ENCODE peak calls at places on chromosomes 1 and 21, in ten cellular contexts. G is DND-41; I is OCI-LY7; E is adrenal gland; D is fibroblast of lung; Z is CD4-positive, alpha-beta T cell; B is AG09319; R is progenitor cell of endocrine pancreas; J is pancreas; V is stomach. U is an unnamed sample.

GRCh38 chr1:206952182-206952581 is 5.9 kb upstream of the PIGR start:
- DNase-seq in Z (no peak), V (peak; percentile 43), I (no peak), D (no peak), E (no peak), G (no peak), R (no peak), B (no peak), J (no peak), U (no peak)

GRCh38 chr1:224333309-224333926 is 3.4 kb upstream of the NVL start:
- DNase-seq in I (peak; percentile 84), G (peak; percentile 40), Z (no peak), J (no peak), D (peak; percentile 79), E (no peak), V (no peak), R (no peak), B (no peak), U (peak; percentile 50)

GRCh38 chr1:205453466-205453865 is 2.4 kb downstream of the BLACAT1 start:
- DNase-seq in V (no peak), Z (no peak), D (no peak), I (no peak), G (no peak), E (no peak), B (no peak), J (no peak), R (no peak), U (no peak)

GRCh38 chr21:23384679-23385078 is 2222.6 kb downstream of the MRPL39 start:
- DNase-seq in V (no peak), E (no peak), Z (no peak), D (no peak), B (no peak), I (no peak), R (no peak), J (no peak), G (no peak), U (no peak)

GRCh38 chr1:63575340-63575826 is 17.8 kb upstream of the PGM1 start:
- DNase-seq in E (no peak), I (peak; percentile 41), Z (no peak), B (no peak), R (no peak), G (no peak), D (peak; percentile 59), V (no peak), J (no peak), U (no peak)

GRCh38 chr1:172658871-172659453 is at the start of gene FASLG:
- DNase-seq in R (no peak), B (no peak), I (no peak), V (no peak), J (no peak), D (no peak), Z (no peak), G (no peak), E (no peak), U (no peak)

GRCh38 chr21:18499761-18500376 is 96.3 kb upstream of the TMPRSS15 start:
- DNase-seq in B (no peak), J (no peak), R (peak; percentile 37), I (peak; percentile 67), E (peak; percentile 43), D (peak; percentile 52), Z (no peak), G (peak; percentile 53), V (peak; percentile 40), U (no peak)

GRCh38 chr1:10309240-10310011 is 89.4 kb upstream of the PGD start:
- DNase-seq in G (no peak), D (no peak), V (no peak), Z (no peak), R (no peak), B (no peak), J (no peak), E (no peak), I (no peak), U (no peak)

GRCh38 chr1:15152318-15153183 is 996 bp upstream of the TMEM51 start:
- DNase-seq in V (peak; percentile 92), J (peak; percentile 95), Z (no peak), I (no peak), B (peak; percentile 67), G (no peak), R (peak; percentile 63), E (peak; percentile 94), D (peak; percentile 91), U (peak; percentile 55)

DNA sequence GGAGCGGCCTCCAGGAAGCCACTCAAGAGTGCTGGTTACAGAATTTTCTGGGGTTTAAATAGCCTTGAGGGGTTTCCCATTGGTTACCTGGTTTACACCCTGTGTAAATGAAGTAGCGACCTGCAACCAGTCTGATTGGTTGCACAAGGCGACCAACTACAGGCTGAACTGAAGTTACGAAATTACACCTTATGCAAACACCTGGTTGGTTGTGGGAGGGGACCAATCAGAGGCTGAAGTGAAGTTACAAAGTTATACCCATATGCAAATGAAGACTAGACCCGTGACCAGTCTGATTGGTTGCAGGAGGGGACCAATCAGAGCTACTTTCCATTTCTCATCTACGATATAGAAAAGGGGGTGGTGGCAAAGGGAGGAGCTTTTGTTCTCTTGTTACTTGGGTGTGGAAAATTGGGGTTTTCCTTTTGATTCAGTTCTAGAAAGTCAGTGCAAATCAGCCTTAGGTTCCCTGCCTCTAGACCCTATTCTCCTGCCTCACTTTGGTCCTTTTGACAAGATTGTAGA is 22.2 kb upstream of the C1orf174 start:
- DNase-seq in Z (no peak), J (no peak), R (no peak), V (no peak), B (no peak), I (no peak), G (no peak), D (no peak), E (no peak), U (no peak)
- TF ChIP-seq CTCF in Z (no peak), J (no peak), R (no peak), V (no peak), B (no peak), I (no peak), G (no peak), D (no peak), E (no peak), U (no peak)

GRCh38 chr1:36306902-36307456 is 811 bp downstream of the SH3D21 start:
- DNase-seq in J (peak; percentile 95), V (peak; percentile 92), E (peak; percentile 89), R (peak; percentile 89), I (peak; percentile 97), Z (peak; percentile 87), B (peak; percentile 70), G (peak; percentile 96), D (peak; percentile 84), U (peak; percentile 99)
- TF ChIP-seq CTCF in J (no peak), V (no peak), E (no peak), R (no peak), I (no peak), Z (no peak), B (no peak), G (no peak), D (no peak), U (no peak)

GRCh38 chr21:32878654-32879053 is 107.1 kb upstream of the PAXBP1 start:
- DNase-seq in B (no peak), E (no peak), D (no peak), V (no peak), I (no peak), G (no peak), J (no peak), R (no peak), Z (no peak), U (no peak)
- TF ChIP-seq CTCF in B (no peak), E (no peak), D (no peak), V (no peak), I (no peak), G (no peak), J (no peak), R (no peak), Z (no peak), U (no peak)

GRCh38 chr1:201737350-201738060 is 91.5 kb upstream of the IPO9 start:
- DNase-seq in R (no peak), B (no peak), V (no peak), G (no peak), E (peak; percentile 45), D (peak; percentile 84), I (no peak), J (no peak), Z (no peak), U (no peak)
- TF ChIP-seq CTCF in R (no peak), B (no peak), V (no peak), G (no peak), E (no peak), D (no peak), I (no peak), J (no peak), Z (no peak), U (no peak)

GRCh38 chr1:61585714-61586113 is 139.2 kb downstream of the TM2D1 start:
- DNase-seq in B (no peak), J (no peak), E (no peak), I (no peak), R (no peak), V (no peak), Z (no peak), D (no peak), G (no peak), U (no peak)

GRCh38 chr1:61591316-61591715 is 133.6 kb downstream of the TM2D1 start:
- DNase-seq in B (no peak), Z (no peak), V (no peak), I (no peak), J (no peak), E (no peak), D (no peak), R (no peak), G (no peak), U (no peak)

GRCh38 chr1:61589382-61589765 is 135.6 kb downstream of the TM2D1 start:
- DNase-seq in B (no peak), Z (no peak), I (no peak), E (no peak), V (no peak), R (no peak), D (no peak), J (no peak), G (no peak), U (no peak)

GRCh38 chr1:61588736-61589381 is 136.1 kb downstream of the TM2D1 start:
- DNase-seq in V (peak; percentile 66), I (peak; percentile 62), R (peak; percentile 61), E (peak; percentile 66), Z (peak; percentile 13), B (no peak), D (peak; percentile 59), J (no peak), G (peak; percentile 62), U (peak; percentile 67)
- TF ChIP-seq CTCF in V (no peak), I (peak; percentile 93), R (peak; percentile 94), E (peak; percentile 62), Z (peak; percentile 71), B (peak; percentile 70), D (peak; percentile 65), J (peak; percentile 41), G (peak; percentile 93), U (peak; percentile 93)

U was measured in GM13977.